ENCODE peak calls at places on chromosome 20, in nine cellular contexts. P is choroid plexus epithelial cell, V is HFFc6, C is fibroblast of lung, E is fibroblast of the aortic adventitia, G is fibroblast of pulmonary artery, X is bronchial epithelial cell, H is cardiac fibroblast, T is GM12865. F is an unnamed sample.

GRCh38 chr20:45892828-45893500 is 1.8 kb downstream of the CTSA start:
- DNase-seq in V (no peak), H (no peak), G (no peak), P (peak), T (peak), C (no peak), E (no peak), X (peak), F (no peak)

GRCh38 chr20:5039255-5039657 is 37.9 kb upstream of the SLC23A2 start:
- DNase-seq in G (no peak), T (peak), H (no peak), E (no peak), X (no peak), P (no peak), C (no peak), V (no peak), F (no peak)

GRCh38 chr20:24676353-24676977 is 207.0 kb downstream of the SYNDIG1 start:
- DNase-seq in P (no peak), G (no peak), V (no peak), E (no peak), T (no peak), H (no peak), X (no peak), C (no peak), F (no peak)

GRCh38 chr20:48668451-48668946 is 159.3 kb downstream of the PREX1 start:
- DNase-seq in V (no peak), H (peak), X (no peak), E (peak), T (no peak), C (peak), P (peak), G (peak), F (no peak)

GRCh38 chr20:32945710-32946221 is 58.5 kb downstream of the SUN5 start:
- DNase-seq in V (peak), H (peak), P (peak), C (peak), G (peak), X (peak), T (peak), E (peak), F (no peak)

GRCh38 chr20:58523916-58524315 is 8.7 kb upstream of the APCDD1L start:
- DNase-seq in V (peak), T (no peak), H (peak), C (peak), X (no peak), P (peak), E (peak), G (peak), F (no peak)

GRCh38 chr20:45765307-45765910 is 26.3 kb downstream of the WFDC3 start:
- DNase-seq in G (no peak), P (no peak), C (no peak), E (no peak), H (no peak), X (no peak), T (no peak), V (no peak), F (no peak)

GRCh38 chr20:32966881-32967781 is 37.1 kb downstream of the SUN5 start:
- DNase-seq in V (no peak), H (no peak), C (no peak), X (no peak), G (no peak), T (peak), E (no peak), P (no peak), F (no peak)

GRCh38 chr20:19523191-19523590 is 234.9 kb upstream of the RIN2 start:
- DNase-seq in T (no peak), V (no peak), X (no peak), H (no peak), G (no peak), C (no peak), E (no peak), P (no peak), F (no peak)

GRCh38 chr20:61673152-61673551 is 392.5 kb downstream of the TAF4 start:
- DNase-seq in H (no peak), C (no peak), E (no peak), T (no peak), P (no peak), G (no peak), X (no peak), V (no peak), F (no peak)

GRCh38 chr20:9223296-9223695 is 154.4 kb downstream of the PLCB4 start:
- DNase-seq in X (no peak), T (no peak), V (no peak), E (no peak), G (no peak), C (no peak), P (no peak), H (no peak), F (no peak)

GRCh38 chr20:24977797-24978196 is 14.8 kb downstream of the APMAP start:
- DNase-seq in X (no peak), P (no peak), G (no peak), H (no peak), E (no peak), C (no peak), V (no peak), T (no peak), F (no peak)

GRCh38 chr20:5553194-5553815 is 196.9 kb upstream of the SHLD1 start:
- DNase-seq in E (no peak), G (no peak), X (no peak), H (no peak), C (no peak), P (no peak), V (no peak), T (no peak), F (no peak)

GRCh38 chr20:61797200-61797599 is 268.5 kb downstream of the TAF4 start:
- DNase-seq in V (no peak), E (no peak), T (no peak), P (peak), G (no peak), H (no peak), X (no peak), C (no peak), F (no peak)

GRCh38 chr20:63252157-63252780 is 2.0 kb downstream of the NKAIN4 start:
- DNase-seq in G (no peak), C (no peak), T (no peak), H (no peak), P (no peak), E (no peak), V (no peak), X (no peak), F (no peak)

GRCh38 chr20:33250666-33251065 is 14.9 kb downstream of the BPIFA1 start:
- DNase-seq in E (no peak), G (no peak), X (no peak), V (no peak), P (no peak), H (no peak), C (no peak), T (no peak), F (no peak)

GRCh38 chr20:40110241-40110910 is 578.7 kb downstream of the MAFB start:
- DNase-seq in C (no peak), H (no peak), P (no peak), V (no peak), E (no peak), T (no peak), X (no peak), G (no peak), F (no peak)

GRCh38 chr20:63873477-63873971 is 8.5 kb downstream of the TPD52L2 start:
- DNase-seq in T (no peak), G (peak), E (peak), P (peak), H (peak), X (peak), C (peak), V (peak), F (peak)

GRCh38 chr20:15005300-15005986 is 668.0 kb upstream of the FLRT3 start:
- DNase-seq in E (no peak), V (no peak), C (no peak), G (peak), H (peak), T (no peak), P (peak), X (peak), F (no peak)

DNA sequence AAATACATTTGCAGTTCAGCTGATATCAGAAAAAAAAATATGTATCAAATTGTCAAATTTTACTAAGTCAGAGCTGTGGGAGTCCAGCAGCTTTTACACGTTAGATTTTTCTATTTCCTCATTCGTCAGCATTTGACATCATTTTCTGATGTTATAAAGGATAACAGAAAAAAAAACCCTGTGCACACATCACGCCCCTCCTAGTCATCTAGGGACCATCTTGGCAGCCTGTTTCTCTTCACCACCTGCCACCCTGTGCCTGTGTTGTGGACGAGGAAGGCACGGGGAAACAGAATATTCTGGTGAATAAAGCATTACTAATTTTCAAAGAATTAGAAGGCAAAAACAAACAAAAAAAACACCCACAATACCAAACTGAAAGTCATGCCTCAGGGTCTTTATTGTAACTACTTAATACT is 12.4 kb downstream of the B4GALT5 start:
- DNase-seq in T (no peak), G (peak), P (no peak), H (peak), E (peak), C (peak), V (peak), X (peak), F (no peak)
- TF ChIP-seq CTCF in T (no peak), G (no peak), P (no peak), H (no peak), E (no peak), C (no peak), V (no peak), X (no peak), F (no peak)

GRCh38 chr20:1505361-1505760 is 14.1 kb upstream of the SIRPB2 start:
- DNase-seq in H (no peak), C (no peak), V (peak), E (peak), G (no peak), P (no peak), T (no peak), X (peak), F (no peak)

GRCh38 chr20:1508576-1508975 is 17.4 kb upstream of the SIRPB2 start:
- DNase-seq in C (no peak), E (no peak), P (no peak), G (no peak), T (no peak), H (no peak), X (no peak), V (no peak), F (no peak)

GRCh38 chr20:1505871-1506270 is 14.7 kb upstream of the SIRPB2 start:
- DNase-seq in X (peak), P (no peak), H (no peak), T (no peak), V (peak), E (peak), G (no peak), C (no peak), F (no peak)

GRCh38 chr20:1507276-1507675 is 16.1 kb upstream of the SIRPB2 start:
- DNase-seq in C (no peak), H (no peak), E (no peak), V (no peak), P (no peak), G (no peak), T (no peak), X (no peak), F (no peak)

GRCh38 chr20:1509237-1509636 is 18.0 kb upstream of the SIRPB2 start:
- DNase-seq in T (peak), X (peak), G (peak), H (peak), P (peak), V (peak), E (peak), C (peak), F (no peak)
- TF ChIP-seq CTCF in T (peak), X (peak), G (peak), H (peak), P (peak), V (peak), E (peak), C (peak), F (peak)

GRCh38 chr20:41848180-41848579 is 230.0 kb upstream of the CHD6 start:
- DNase-seq in V (no peak), H (no peak), E (no peak), P (no peak), X (no peak), G (no peak), C (no peak), T (no peak), F (no peak)
- TF ChIP-seq CTCF in V (peak), H (no peak), E (no peak), P (no peak), X (no peak), G (no peak), C (no peak), T (no peak), F (no peak)

GRCh38 chr20:44717986-44718385 is 2.8 kb downstream of the CCN5 start:
- DNase-seq in C (no peak), H (no peak), V (no peak), E (no peak), T (no peak), G (no peak), P (no peak), X (no peak), F (no peak)
- TF ChIP-seq CTCF in C (peak), H (peak), V (peak), E (peak), T (peak), G (peak), P (peak), X (peak), F (peak)

GRCh38 chr20:57387945-57388351 is 3.2 kb upstream of the RBM38 start:
- DNase-seq in C (no peak), E (no peak), T (no peak), V (no peak), P (no peak), G (no peak), H (no peak), X (no peak), F (no peak)

GRCh38 chr20:57390604-57391438 is at the start of gene RBM38:
- DNase-seq in H (peak), X (no peak), V (no peak), E (peak), G (peak), P (peak), C (peak), T (peak), F (no peak)

GRCh38 chr20:57387463-57387862 is 3.7 kb upstream of the RBM38 start:
- DNase-seq in X (no peak), H (no peak), G (no peak), T (no peak), E (no peak), C (no peak), P (no peak), V (no peak), F (no peak)

GRCh38 chr20:57389695-57390603 is 1.2 kb upstream of the RBM38 start:
- DNase-seq in X (no peak), H (no peak), P (peak), V (no peak), G (no peak), E (no peak), C (no peak), T (peak), F (no peak)

GRCh38 chr20:57388953-57389694 is 2.1 kb upstream of the RBM38 start:
- DNase-seq in E (peak), P (peak), C (peak), G (peak), T (peak), H (peak), V (no peak), X (peak), F (no peak)
- TF ChIP-seq CTCF in E (peak), P (peak), C (peak), G (peak), T (peak), H (peak), V (peak), X (peak), F (peak)

GRCh38 chr20:54665812-54666211 is 190.4 kb downstream of the DOK5 start:
- DNase-seq in X (no peak), C (no peak), G (no peak), P (no peak), E (no peak), V (no peak), H (no peak), T (peak), F (no peak)
- TF ChIP-seq CTCF in X (no peak), C (no peak), G (no peak), P (no peak), E (no peak), V (no peak), H (no peak), T (no peak), F (no peak)